ENCODE peak calls at places on chromosomes 11 and 22, in six cellular contexts. One of them, this sample, is unnamed.

GRCh38 chr22:38172489-38173155 is 9.0 kb downstream of the PLA2G6 start:
- DNase-seq in germinal center: no peak
- DNase-seq in Peyer's patch: no peak
- DNase-seq in putamen: no peak
- DNase-seq in DMS53: peak; percentile 59
- DNase-seq in pulmonary artery endothelial cell: peak; percentile 96
- DNase-seq in this sample: peak; percentile 63

GRCh38 chr11:203056-203944 is 3.9 kb downstream of the BET1L start:
- DNase-seq in germinal center: no peak
- DNase-seq in Peyer's patch: no peak
- DNase-seq in putamen: no peak
- DNase-seq in DMS53: no peak
- DNase-seq in pulmonary artery endothelial cell: no peak
- DNase-seq in this sample: no peak

GRCh38 chr11:8768625-8769333 is 86.2 kb downstream of the RPL27A start:
- DNase-seq in germinal center: no peak
- DNase-seq in Peyer's patch: no peak
- DNase-seq in putamen: no peak
- DNase-seq in DMS53: peak; percentile 25
- DNase-seq in pulmonary artery endothelial cell: no peak
- DNase-seq in this sample: peak; percentile 24

GRCh38 chr11:57491371-57492061 is 24.0 kb downstream of the SLC43A1 start:
- DNase-seq in germinal center: no peak
- DNase-seq in Peyer's patch: no peak
- DNase-seq in putamen: no peak
- DNase-seq in DMS53: peak; percentile 29
- DNase-seq in pulmonary artery endothelial cell: no peak
- DNase-seq in this sample: peak; percentile 45

GRCh38 chr22:20176421-20177060 is 25.7 kb upstream of the CCDC188 start:
- DNase-seq in germinal center: no peak
- DNase-seq in Peyer's patch: no peak
- DNase-seq in putamen: no peak
- DNase-seq in DMS53: no peak
- DNase-seq in pulmonary artery endothelial cell: no peak
- DNase-seq in this sample: no peak

GRCh38 chr11:107799245-107799859 is 59.2 kb downstream of the SLC35F2 start:
- DNase-seq in germinal center: peak; percentile 59
- DNase-seq in Peyer's patch: peak; percentile 69
- DNase-seq in putamen: peak; percentile 23
- DNase-seq in DMS53: peak; percentile 77
- DNase-seq in pulmonary artery endothelial cell: no peak
- DNase-seq in this sample: peak; percentile 80

GRCh38 chr11:48154162-48154561 is 62.4 kb upstream of the OR4B1 start:
- DNase-seq in germinal center: no peak
- DNase-seq in Peyer's patch: no peak
- DNase-seq in putamen: no peak
- DNase-seq in DMS53: no peak
- DNase-seq in pulmonary artery endothelial cell: peak; percentile 67
- DNase-seq in this sample: no peak

GRCh38 chr11:60767388-60767811 is 10.7 kb downstream of the MS4A15 start:
- DNase-seq in germinal center: peak; percentile 60
- DNase-seq in Peyer's patch: no peak
- DNase-seq in putamen: no peak
- DNase-seq in DMS53: peak; percentile 72
- DNase-seq in pulmonary artery endothelial cell: no peak
- DNase-seq in this sample: no peak

GRCh38 chr22:19740586-19740985 is 17.2 kb downstream of the GP1BB start:
- DNase-seq in germinal center: no peak
- DNase-seq in Peyer's patch: no peak
- DNase-seq in putamen: no peak
- DNase-seq in DMS53: no peak
- DNase-seq in pulmonary artery endothelial cell: no peak
- DNase-seq in this sample: no peak

GRCh38 chr11:106076421-106076922 is 675 bp downstream of the KBTBD3 start:
- DNase-seq in germinal center: no peak
- DNase-seq in Peyer's patch: no peak
- DNase-seq in putamen: no peak
- DNase-seq in DMS53: peak; percentile 70
- DNase-seq in pulmonary artery endothelial cell: no peak
- DNase-seq in this sample: no peak

GRCh38 chr22:44154431-44154942 is 26.2 kb upstream of the PARVG start:
- DNase-seq in germinal center: no peak
- DNase-seq in Peyer's patch: no peak
- DNase-seq in putamen: no peak
- DNase-seq in DMS53: no peak
- DNase-seq in pulmonary artery endothelial cell: no peak
- DNase-seq in this sample: no peak

GRCh38 chr22:32932176-32932575 is 126.0 kb downstream of the SYN3 start:
- DNase-seq in germinal center: no peak
- DNase-seq in Peyer's patch: no peak
- DNase-seq in putamen: no peak
- DNase-seq in DMS53: no peak
- DNase-seq in pulmonary artery endothelial cell: no peak
- DNase-seq in this sample: no peak

GRCh38 chr11:74057251-74058151 is 48.6 kb upstream of the UCP3 start:
- DNase-seq in germinal center: no peak
- DNase-seq in Peyer's patch: no peak
- DNase-seq in putamen: no peak
- DNase-seq in DMS53: peak; percentile 71
- DNase-seq in pulmonary artery endothelial cell: no peak
- DNase-seq in this sample: no peak

GRCh38 chr11:125214466-125215204 is 50.1 kb downstream of the PKNOX2 start:
- DNase-seq in germinal center: no peak
- DNase-seq in Peyer's patch: no peak
- DNase-seq in putamen: no peak
- DNase-seq in DMS53: no peak
- DNase-seq in pulmonary artery endothelial cell: no peak
- DNase-seq in this sample: no peak

GRCh38 chr11:57308426-57309060 is 16.2 kb downstream of the TNKS1BP1 start:
- DNase-seq in germinal center: no peak
- DNase-seq in Peyer's patch: no peak
- DNase-seq in putamen: no peak
- DNase-seq in DMS53: no peak
- DNase-seq in pulmonary artery endothelial cell: no peak
- DNase-seq in this sample: no peak

GRCh38 chr22:12601870-12602779 is 2925.9 kb upstream of the OR11H1 start:
- DNase-seq in germinal center: no peak
- DNase-seq in Peyer's patch: no peak
- DNase-seq in putamen: no peak
- DNase-seq in DMS53: no peak
- DNase-seq in pulmonary artery endothelial cell: no peak
- DNase-seq in this sample: no peak

GRCh38 chr22:42648368-42649260 is 578 bp downstream of the CYB5R3 start:
- DNase-seq in germinal center: peak; percentile 36
- DNase-seq in Peyer's patch: peak; percentile 56
- DNase-seq in putamen: peak; percentile 27
- DNase-seq in DMS53: peak; percentile 71
- DNase-seq in pulmonary artery endothelial cell: no peak
- DNase-seq in this sample: peak; percentile 61

GRCh38 chr11:58301576-58301975 is 33.5 kb upstream of the OR10W1 start:
- DNase-seq in germinal center: no peak
- DNase-seq in Peyer's patch: no peak
- DNase-seq in putamen: no peak
- DNase-seq in DMS53: no peak
- DNase-seq in pulmonary artery endothelial cell: no peak
- DNase-seq in this sample: no peak

GRCh38 chr11:132803436-132803835 is 728.9 kb downstream of the OPCML start:
- DNase-seq in germinal center: no peak
- DNase-seq in Peyer's patch: no peak
- DNase-seq in putamen: no peak
- DNase-seq in DMS53: no peak
- DNase-seq in pulmonary artery endothelial cell: no peak
- DNase-seq in this sample: no peak

GRCh38 chr11:78647986-78648875 is 73.6 kb upstream of the NARS2 start:
- DNase-seq in germinal center: no peak
- DNase-seq in Peyer's patch: no peak
- DNase-seq in putamen: no peak
- DNase-seq in DMS53: peak; percentile 69
- DNase-seq in pulmonary artery endothelial cell: no peak
- DNase-seq in this sample: no peak

GRCh38 chr11:15988693-15989231 is 367.6 kb downstream of the SOX6 start:
- DNase-seq in germinal center: no peak
- DNase-seq in Peyer's patch: no peak
- DNase-seq in putamen: no peak
- DNase-seq in DMS53: peak; percentile 19
- DNase-seq in pulmonary artery endothelial cell: no peak
- DNase-seq in this sample: peak; percentile 11

GRCh38 chr11:36056160-36056751 is 112.4 kb downstream of the LDLRAD3 start:
- DNase-seq in germinal center: no peak
- DNase-seq in Peyer's patch: no peak
- DNase-seq in putamen: no peak
- DNase-seq in DMS53: peak; percentile 42
- DNase-seq in pulmonary artery endothelial cell: no peak
- DNase-seq in this sample: peak; percentile 39

GRCh38 chr11:11555228-11555627 is 66.6 kb downstream of the GALNT18 start:
- DNase-seq in germinal center: no peak
- DNase-seq in Peyer's patch: no peak
- DNase-seq in putamen: no peak
- DNase-seq in DMS53: peak; percentile 57
- DNase-seq in pulmonary artery endothelial cell: no peak
- DNase-seq in this sample: no peak

GRCh38 chr11:692824-693414 is 2.1 kb downstream of the DEAF1 start:
- DNase-seq in germinal center: no peak
- DNase-seq in Peyer's patch: no peak
- DNase-seq in putamen: no peak
- DNase-seq in DMS53: no peak
- DNase-seq in pulmonary artery endothelial cell: no peak
- DNase-seq in this sample: no peak

GRCh38 chr11:29802522-29802921 is 214.3 kb downstream of the KCNA4 start:
- DNase-seq in germinal center: no peak
- DNase-seq in Peyer's patch: no peak
- DNase-seq in putamen: no peak
- DNase-seq in DMS53: no peak
- DNase-seq in pulmonary artery endothelial cell: no peak
- DNase-seq in this sample: no peak

GRCh38 chr11:78156081-78156844 is 16.8 kb upstream of the ALG8 start:
- DNase-seq in germinal center: no peak
- DNase-seq in Peyer's patch: no peak
- DNase-seq in putamen: no peak
- DNase-seq in DMS53: no peak
- DNase-seq in pulmonary artery endothelial cell: no peak
- DNase-seq in this sample: no peak

GRCh38 chr11:118618991-118619375 is 11.6 kb downstream of the PHLDB1 start:
- DNase-seq in germinal center: no peak
- DNase-seq in Peyer's patch: no peak
- DNase-seq in putamen: no peak
- DNase-seq in DMS53: no peak
- DNase-seq in pulmonary artery endothelial cell: no peak
- DNase-seq in this sample: peak; percentile 93

GRCh38 chr11:119351232-119351631 is 4.7 kb upstream of the MFRP start:
- DNase-seq in germinal center: no peak
- DNase-seq in Peyer's patch: no peak
- DNase-seq in putamen: no peak
- DNase-seq in DMS53: no peak
- DNase-seq in pulmonary artery endothelial cell: no peak
- DNase-seq in this sample: no peak

This sample was measured in HT-29.